ENCODE peak calls at places on chromosomes 3 and 15, in nine cellular contexts. Y is fibroblast of mammary gland, C is GM12864, R is HepG2, H is body of pancreas, L is RWPE1, U is Panc1, J is IMR-90, W is nephron progenitor cell. E is an unnamed sample.

GRCh38 chr3:28989646-28990089 is 291.2 kb upstream of the RBMS3 start:
- DNase-seq in R (no peak), U (no peak), L (no peak), H (no peak), Y (no peak), J (peak; percentile 45), C (peak; percentile 37), W (no peak), E (no peak)

GRCh38 chr3:73781536-73781935 is 156.8 kb upstream of the PDZRN3 start:
- DNase-seq in W (no peak), R (no peak), H (no peak), J (no peak), C (no peak), Y (no peak), L (no peak), U (no peak), E (no peak)

GRCh38 chr3:37114251-37115145 is 59.9 kb downstream of the LRRFIP2 start:
- DNase-seq in Y (peak; percentile 92), C (no peak), H (no peak), L (peak; percentile 13), W (no peak), R (no peak), U (no peak), J (peak; percentile 95), E (peak; percentile 54)

GRCh38 chr3:179852117-179852886 is 184.4 kb downstream of the PEX5L start:
- DNase-seq in J (peak; percentile 92), L (no peak), Y (peak; percentile 78), W (no peak), H (no peak), U (no peak), R (peak; percentile 10), C (peak; percentile 3), E (peak; percentile 20)

GRCh38 chr15:93088200-93088980 is 621 bp downstream of the RGMA start:
- DNase-seq in L (peak; percentile 28), R (no peak), J (no peak), C (no peak), H (peak; percentile 34), W (peak; percentile 56), U (no peak), Y (no peak), E (peak; percentile 30)

GRCh38 chr3:193903257-193903807 is 232.6 kb upstream of the HES1 start:
- DNase-seq in L (no peak), R (no peak), U (no peak), H (no peak), J (no peak), W (no peak), C (no peak), Y (no peak), E (no peak)

GRCh38 chr15:69593981-69594966 is 141.7 kb downstream of the RPLP1 start:
- DNase-seq in J (peak; percentile 38), R (peak; percentile 98), Y (peak; percentile 70), L (peak; percentile 92), W (no peak), U (no peak), C (no peak), H (peak; percentile 93), E (peak; percentile 86)

GRCh38 chr3:137039570-137039969 is 81.8 kb downstream of the IL20RB start:
- DNase-seq in J (no peak), H (no peak), R (no peak), C (no peak), W (no peak), U (no peak), Y (peak; percentile 19), L (no peak), E (peak; percentile 47)

GRCh38 chr3:113231827-113232253 is 20.5 kb downstream of the BOC start:
- DNase-seq in U (peak; percentile 61), W (no peak), J (peak; percentile 89), C (no peak), H (no peak), R (peak; percentile 58), L (peak; percentile 91), Y (peak; percentile 89), E (peak; percentile 82)

GRCh38 chr3:141285570-141285969 is 53.9 kb downstream of the PXYLP1 start:
- DNase-seq in H (no peak), J (no peak), C (no peak), Y (no peak), L (no peak), U (no peak), R (no peak), W (no peak), E (no peak)

GRCh38 chr15:41031232-41032078 is 78.2 kb downstream of the CHAC1 start:
- DNase-seq in U (no peak), R (no peak), L (no peak), C (no peak), J (no peak), H (no peak), W (no peak), Y (no peak), E (no peak)

DNA sequence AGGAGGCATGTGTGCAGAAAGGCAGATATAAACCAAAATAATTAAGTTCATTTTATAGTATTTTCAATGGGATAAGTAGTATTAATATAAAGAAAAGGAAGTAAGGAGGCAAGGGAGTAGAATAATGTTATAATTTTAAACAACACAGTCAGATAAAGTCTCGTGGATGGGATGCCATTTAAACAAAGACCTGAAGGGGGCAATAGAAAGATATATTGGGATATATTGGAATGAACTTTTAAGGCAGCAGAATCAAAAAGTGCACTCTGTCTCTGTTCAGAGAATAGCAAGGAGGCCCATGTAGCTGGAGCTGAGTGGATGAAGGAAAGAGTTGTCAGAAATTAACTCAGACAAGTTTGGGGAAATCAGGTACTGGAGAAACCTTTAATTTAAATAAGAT is 158.7 kb downstream of the CGGBP1 start:
- DNase-seq in L (no peak), R (no peak), U (no peak), C (no peak), W (no peak), H (no peak), J (no peak), Y (peak; percentile 0), E (peak; percentile 3)
- TF ChIP-seq CTCF in L (no peak), R (no peak), U (peak; percentile 24), C (no peak), W (peak; percentile 33), H (peak; percentile 9), J (peak; percentile 24), Y (peak; percentile 14), E (no peak)

DNA sequence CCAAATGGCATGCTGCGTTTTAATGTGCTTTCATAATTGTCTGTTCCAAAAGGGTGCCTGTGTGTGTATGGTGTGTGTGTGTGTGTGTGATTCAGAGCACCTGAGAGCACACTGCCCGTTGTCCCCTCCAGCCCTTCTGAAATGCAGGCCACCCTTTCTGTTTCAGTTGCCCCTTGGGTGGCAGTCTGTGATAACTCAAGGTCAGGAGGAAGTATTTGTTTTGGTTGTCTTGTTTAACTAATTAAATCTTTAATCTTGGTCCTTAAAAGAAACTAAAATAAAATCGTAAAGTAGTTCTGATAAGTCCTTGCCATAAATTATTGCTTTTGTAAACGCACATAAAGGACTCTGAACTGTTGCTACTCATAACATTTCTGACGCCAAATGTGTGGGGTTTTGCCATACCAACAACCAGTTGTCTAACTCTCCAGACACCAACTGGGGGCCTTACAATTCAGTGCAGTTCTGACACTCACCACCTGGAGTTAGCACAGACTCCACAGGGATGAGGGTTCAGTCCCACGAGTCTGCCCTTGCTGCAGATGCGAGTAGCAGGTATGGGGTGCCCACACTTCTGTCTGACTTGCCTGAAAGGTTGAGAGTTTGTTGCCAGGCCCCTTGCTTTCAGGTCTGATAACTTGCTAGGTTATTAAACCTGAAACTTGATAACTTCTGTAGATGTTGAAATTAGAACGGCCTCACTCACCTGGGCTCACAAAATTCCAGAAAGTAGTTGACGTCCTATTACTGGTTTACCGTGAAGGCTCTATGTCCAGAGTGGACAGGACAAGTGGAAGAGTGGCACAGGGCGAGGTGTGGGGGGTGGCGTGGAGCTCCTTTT is 157.3 kb downstream of the IGF1R start:
- DNase-seq in U (no peak), W (no peak), R (peak; percentile 32), L (no peak), C (no peak), Y (no peak), H (no peak), J (peak; percentile 7), E (no peak)
- TF ChIP-seq CTCF in U (peak; percentile 52), W (peak; percentile 15), R (no peak), L (no peak), C (peak; percentile 17), Y (no peak), H (peak; percentile 34), J (no peak), E (no peak)

DNA sequence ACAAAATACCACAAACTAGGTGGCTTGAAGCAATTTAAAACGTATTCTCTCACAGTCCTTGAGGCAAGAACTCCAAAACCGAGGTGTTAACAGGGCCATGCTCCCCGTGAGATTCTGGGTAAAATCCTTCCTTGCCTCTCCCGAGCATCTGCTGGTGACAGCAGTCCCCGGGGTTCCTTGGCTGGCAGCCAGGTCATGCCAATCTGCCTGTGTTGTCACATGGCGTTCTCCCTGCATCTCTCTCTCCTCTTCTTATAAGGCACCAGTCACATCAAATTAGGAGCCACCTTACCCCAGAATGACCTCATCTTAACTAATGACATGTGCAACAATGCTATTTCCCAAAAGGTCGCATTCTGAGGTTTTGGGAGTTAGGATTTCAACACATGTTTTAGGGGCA is 26.3 kb upstream of the LRRN1 start:
- DNase-seq in Y (no peak), C (no peak), W (no peak), U (no peak), J (no peak), L (no peak), R (no peak), H (no peak), E (no peak)
- TF ChIP-seq CTCF in Y (no peak), C (no peak), W (no peak), U (no peak), J (no peak), L (no peak), R (no peak), H (no peak), E (no peak)

DNA sequence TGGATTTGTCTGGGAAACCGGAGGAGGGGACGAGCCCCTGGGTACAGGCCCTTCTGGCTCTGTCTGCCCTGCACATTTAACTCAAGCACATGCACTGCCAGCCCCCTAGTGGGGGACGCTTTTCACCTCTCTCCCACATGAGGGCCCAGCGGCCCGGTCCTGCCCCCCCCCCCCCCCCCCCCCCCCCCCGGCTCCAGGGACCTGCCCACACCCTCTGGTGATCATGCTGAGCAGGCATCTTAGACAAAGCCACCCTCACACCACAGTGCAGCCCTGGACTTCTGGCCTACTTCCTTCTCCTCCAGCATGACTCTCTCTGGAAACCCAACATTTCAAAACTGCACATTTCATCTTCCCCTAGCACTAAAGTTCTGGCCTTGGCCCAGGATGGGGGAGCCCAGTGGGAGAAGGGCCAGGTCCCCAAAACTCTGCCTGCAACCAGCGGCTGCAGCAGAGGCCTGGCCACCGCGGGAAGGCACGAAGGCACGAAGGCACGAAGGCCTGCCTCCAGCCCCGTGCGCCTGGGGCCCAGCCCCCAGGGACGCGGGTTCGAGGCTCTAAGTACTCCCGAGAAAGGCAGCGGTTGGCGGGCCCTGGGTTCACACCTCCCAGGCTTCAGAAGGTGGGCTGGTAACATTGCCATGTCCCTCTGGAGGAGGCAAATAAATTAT is 14.1 kb downstream of the KLF15 start:
- DNase-seq in J (peak; percentile 5), W (peak; percentile 42), U (no peak), L (peak; percentile 32), R (peak; percentile 41), C (no peak), H (no peak), Y (peak; percentile 47), E (no peak)
- TF ChIP-seq CTCF in J (no peak), W (no peak), U (no peak), L (no peak), R (peak; percentile 40), C (no peak), H (no peak), Y (no peak), E (no peak)